ENCODE peak calls at places on chromosomes 11 and 22, in eight cellular contexts. One of them, this sample, is unnamed.

GRCh38 chr11:69718147-69718546 is 14.3 kb upstream of the FGF19 start:
- DNase-seq in fibroblast of villous mesenchyme: peak; percentile 30
- DNase-seq in GM04504: no peak
- DNase-seq in activated T-cell treated with anti-CD3 and anti-CD28 coated beads, Interleukin-2, amount 50 U/mL, for 24 hours: no peak
- DNase-seq in T47D: no peak
- DNase-seq in neural crest cell: peak; percentile 60
- DNase-seq in activated CD4-positive, alpha-beta memory T cell treated with anti-CD3 and anti-CD28 coated beads for 36 hours: peak; percentile 22
- DNase-seq in transverse colon: no peak
- DNase-seq in this sample: peak; percentile 80

GRCh38 chr22:17981497-17981896 is 42.9 kb downstream of the MICAL3 start:
- DNase-seq in fibroblast of villous mesenchyme: no peak
- DNase-seq in GM04504: no peak
- DNase-seq in activated T-cell treated with anti-CD3 and anti-CD28 coated beads, Interleukin-2, amount 50 U/mL, for 24 hours: no peak
- DNase-seq in T47D: no peak
- DNase-seq in neural crest cell: no peak
- DNase-seq in activated CD4-positive, alpha-beta memory T cell treated with anti-CD3 and anti-CD28 coated beads for 36 hours: no peak
- DNase-seq in transverse colon: no peak
- DNase-seq in this sample: no peak

GRCh38 chr11:118180300-118180703 is 3.9 kb upstream of the SCN2B start:
- DNase-seq in fibroblast of villous mesenchyme: no peak
- DNase-seq in GM04504: no peak
- DNase-seq in activated T-cell treated with anti-CD3 and anti-CD28 coated beads, Interleukin-2, amount 50 U/mL, for 24 hours: no peak
- DNase-seq in T47D: no peak
- DNase-seq in neural crest cell: peak; percentile 37
- DNase-seq in activated CD4-positive, alpha-beta memory T cell treated with anti-CD3 and anti-CD28 coated beads for 36 hours: no peak
- DNase-seq in transverse colon: peak; percentile 26
- DNase-seq in this sample: peak; percentile 58

GRCh38 chr22:38172016-38172431 is 9.6 kb downstream of the PLA2G6 start:
- DNase-seq in fibroblast of villous mesenchyme: no peak
- DNase-seq in GM04504: no peak
- DNase-seq in activated T-cell treated with anti-CD3 and anti-CD28 coated beads, Interleukin-2, amount 50 U/mL, for 24 hours: no peak
- DNase-seq in T47D: no peak
- DNase-seq in neural crest cell: no peak
- DNase-seq in activated CD4-positive, alpha-beta memory T cell treated with anti-CD3 and anti-CD28 coated beads for 36 hours: no peak
- DNase-seq in transverse colon: no peak
- DNase-seq in this sample: no peak

GRCh38 chr11:9493492-9493891 is 32.7 kb downstream of the ZNF143 start:
- DNase-seq in fibroblast of villous mesenchyme: peak; percentile 45
- DNase-seq in GM04504: no peak
- DNase-seq in activated T-cell treated with anti-CD3 and anti-CD28 coated beads, Interleukin-2, amount 50 U/mL, for 24 hours: no peak
- DNase-seq in T47D: no peak
- DNase-seq in neural crest cell: no peak
- DNase-seq in activated CD4-positive, alpha-beta memory T cell treated with anti-CD3 and anti-CD28 coated beads for 36 hours: no peak
- DNase-seq in transverse colon: no peak
- DNase-seq in this sample: no peak

GRCh38 chr11:19344661-19345518 is 104.1 kb upstream of the E2F8 start:
- DNase-seq in fibroblast of villous mesenchyme: peak; percentile 22
- DNase-seq in GM04504: no peak
- DNase-seq in activated T-cell treated with anti-CD3 and anti-CD28 coated beads, Interleukin-2, amount 50 U/mL, for 24 hours: no peak
- DNase-seq in T47D: peak; percentile 23
- DNase-seq in neural crest cell: peak; percentile 79
- DNase-seq in activated CD4-positive, alpha-beta memory T cell treated with anti-CD3 and anti-CD28 coated beads for 36 hours: no peak
- DNase-seq in transverse colon: peak; percentile 29
- DNase-seq in this sample: peak; percentile 28

GRCh38 chr11:119361056-119361787 is 14.7 kb upstream of the MFRP start:
- DNase-seq in fibroblast of villous mesenchyme: peak; percentile 81
- DNase-seq in GM04504: peak; percentile 33
- DNase-seq in activated T-cell treated with anti-CD3 and anti-CD28 coated beads, Interleukin-2, amount 50 U/mL, for 24 hours: peak; percentile 56
- DNase-seq in T47D: peak; percentile 73
- DNase-seq in neural crest cell: no peak
- DNase-seq in activated CD4-positive, alpha-beta memory T cell treated with anti-CD3 and anti-CD28 coated beads for 36 hours: peak; percentile 89
- DNase-seq in transverse colon: no peak
- DNase-seq in this sample: no peak

GRCh38 chr22:42560781-42561180 is 7.0 kb downstream of the SERHL2 start:
- DNase-seq in fibroblast of villous mesenchyme: no peak
- DNase-seq in GM04504: no peak
- DNase-seq in activated T-cell treated with anti-CD3 and anti-CD28 coated beads, Interleukin-2, amount 50 U/mL, for 24 hours: no peak
- DNase-seq in T47D: no peak
- DNase-seq in neural crest cell: no peak
- DNase-seq in activated CD4-positive, alpha-beta memory T cell treated with anti-CD3 and anti-CD28 coated beads for 36 hours: no peak
- DNase-seq in transverse colon: no peak
- DNase-seq in this sample: no peak

GRCh38 chr22:37225481-37225880 is 13.2 kb upstream of the SSTR3 start:
- DNase-seq in fibroblast of villous mesenchyme: no peak
- DNase-seq in GM04504: no peak
- DNase-seq in activated T-cell treated with anti-CD3 and anti-CD28 coated beads, Interleukin-2, amount 50 U/mL, for 24 hours: no peak
- DNase-seq in T47D: no peak
- DNase-seq in neural crest cell: no peak
- DNase-seq in activated CD4-positive, alpha-beta memory T cell treated with anti-CD3 and anti-CD28 coated beads for 36 hours: no peak
- DNase-seq in transverse colon: peak; percentile 35
- DNase-seq in this sample: no peak

GRCh38 chr11:32630844-32631243 is 47.2 kb downstream of the EIF3M start:
- DNase-seq in fibroblast of villous mesenchyme: no peak
- DNase-seq in GM04504: no peak
- DNase-seq in activated T-cell treated with anti-CD3 and anti-CD28 coated beads, Interleukin-2, amount 50 U/mL, for 24 hours: no peak
- DNase-seq in T47D: no peak
- DNase-seq in neural crest cell: no peak
- DNase-seq in activated CD4-positive, alpha-beta memory T cell treated with anti-CD3 and anti-CD28 coated beads for 36 hours: no peak
- DNase-seq in transverse colon: no peak
- DNase-seq in this sample: no peak

GRCh38 chr11:43988040-43988793 is 45.8 kb downstream of the C11orf96 start:
- DNase-seq in fibroblast of villous mesenchyme: peak; percentile 21
- DNase-seq in GM04504: no peak
- DNase-seq in activated T-cell treated with anti-CD3 and anti-CD28 coated beads, Interleukin-2, amount 50 U/mL, for 24 hours: no peak
- DNase-seq in T47D: no peak
- DNase-seq in neural crest cell: no peak
- DNase-seq in activated CD4-positive, alpha-beta memory T cell treated with anti-CD3 and anti-CD28 coated beads for 36 hours: no peak
- DNase-seq in transverse colon: no peak
- DNase-seq in this sample: no peak

GRCh38 chr11:11732116-11732515 is 109.7 kb upstream of the USP47 start:
- DNase-seq in fibroblast of villous mesenchyme: no peak
- DNase-seq in GM04504: no peak
- DNase-seq in activated T-cell treated with anti-CD3 and anti-CD28 coated beads, Interleukin-2, amount 50 U/mL, for 24 hours: no peak
- DNase-seq in T47D: no peak
- DNase-seq in neural crest cell: no peak
- DNase-seq in activated CD4-positive, alpha-beta memory T cell treated with anti-CD3 and anti-CD28 coated beads for 36 hours: no peak
- DNase-seq in transverse colon: no peak
- DNase-seq in this sample: no peak

GRCh38 chr11:114377612-114378267 is 22.6 kb downstream of the C11orf71 start:
- DNase-seq in fibroblast of villous mesenchyme: peak; percentile 43
- DNase-seq in GM04504: peak; percentile 93
- DNase-seq in activated T-cell treated with anti-CD3 and anti-CD28 coated beads, Interleukin-2, amount 50 U/mL, for 24 hours: no peak
- DNase-seq in T47D: no peak
- DNase-seq in neural crest cell: no peak
- DNase-seq in activated CD4-positive, alpha-beta memory T cell treated with anti-CD3 and anti-CD28 coated beads for 36 hours: no peak
- DNase-seq in transverse colon: no peak
- DNase-seq in this sample: peak; percentile 46

GRCh38 chr11:17267576-17267975 is 9.0 kb upstream of the NUCB2 start:
- DNase-seq in fibroblast of villous mesenchyme: peak; percentile 45
- DNase-seq in GM04504: no peak
- DNase-seq in activated T-cell treated with anti-CD3 and anti-CD28 coated beads, Interleukin-2, amount 50 U/mL, for 24 hours: no peak
- DNase-seq in T47D: no peak
- DNase-seq in neural crest cell: no peak
- DNase-seq in activated CD4-positive, alpha-beta memory T cell treated with anti-CD3 and anti-CD28 coated beads for 36 hours: peak; percentile 21
- DNase-seq in transverse colon: no peak
- DNase-seq in this sample: no peak

GRCh38 chr11:62048101-62048500 is 75.7 kb upstream of the INCENP start:
- DNase-seq in fibroblast of villous mesenchyme: peak; percentile 76
- DNase-seq in GM04504: no peak
- DNase-seq in activated T-cell treated with anti-CD3 and anti-CD28 coated beads, Interleukin-2, amount 50 U/mL, for 24 hours: no peak
- DNase-seq in T47D: no peak
- DNase-seq in neural crest cell: no peak
- DNase-seq in activated CD4-positive, alpha-beta memory T cell treated with anti-CD3 and anti-CD28 coated beads for 36 hours: no peak
- DNase-seq in transverse colon: no peak
- DNase-seq in this sample: no peak

GRCh38 chr11:10459029-10459970 is 4.2 kb downstream of the AMPD3 start:
- DNase-seq in fibroblast of villous mesenchyme: no peak
- DNase-seq in GM04504: no peak
- DNase-seq in activated T-cell treated with anti-CD3 and anti-CD28 coated beads, Interleukin-2, amount 50 U/mL, for 24 hours: peak; percentile 76
- DNase-seq in T47D: no peak
- DNase-seq in neural crest cell: no peak
- DNase-seq in activated CD4-positive, alpha-beta memory T cell treated with anti-CD3 and anti-CD28 coated beads for 36 hours: peak; percentile 80
- DNase-seq in transverse colon: no peak
- DNase-seq in this sample: no peak

GRCh38 chr11:6377902-6378694 is 12.2 kb upstream of the SMPD1 start:
- DNase-seq in fibroblast of villous mesenchyme: no peak
- DNase-seq in GM04504: no peak
- DNase-seq in activated T-cell treated with anti-CD3 and anti-CD28 coated beads, Interleukin-2, amount 50 U/mL, for 24 hours: no peak
- DNase-seq in T47D: no peak
- DNase-seq in neural crest cell: no peak
- DNase-seq in activated CD4-positive, alpha-beta memory T cell treated with anti-CD3 and anti-CD28 coated beads for 36 hours: no peak
- DNase-seq in transverse colon: no peak
- DNase-seq in this sample: no peak

GRCh38 chr11:63874511-63874910 is 35.6 kb downstream of the MARK2 start:
- DNase-seq in fibroblast of villous mesenchyme: peak; percentile 61
- DNase-seq in GM04504: no peak
- DNase-seq in activated T-cell treated with anti-CD3 and anti-CD28 coated beads, Interleukin-2, amount 50 U/mL, for 24 hours: no peak
- DNase-seq in T47D: no peak
- DNase-seq in neural crest cell: no peak
- DNase-seq in activated CD4-positive, alpha-beta memory T cell treated with anti-CD3 and anti-CD28 coated beads for 36 hours: no peak
- DNase-seq in transverse colon: no peak
- DNase-seq in this sample: no peak

GRCh38 chr11:83272627-83273026 is 13.5 kb downstream of the CCDC90B start:
- DNase-seq in fibroblast of villous mesenchyme: peak; percentile 58
- DNase-seq in GM04504: peak; percentile 48
- DNase-seq in activated T-cell treated with anti-CD3 and anti-CD28 coated beads, Interleukin-2, amount 50 U/mL, for 24 hours: no peak
- DNase-seq in T47D: no peak
- DNase-seq in neural crest cell: no peak
- DNase-seq in activated CD4-positive, alpha-beta memory T cell treated with anti-CD3 and anti-CD28 coated beads for 36 hours: no peak
- DNase-seq in transverse colon: no peak
- DNase-seq in this sample: no peak

GRCh38 chr11:69427906-69428880 is 53.3 kb upstream of the LINC01488 start:
- DNase-seq in fibroblast of villous mesenchyme: no peak
- DNase-seq in GM04504: no peak
- DNase-seq in activated T-cell treated with anti-CD3 and anti-CD28 coated beads, Interleukin-2, amount 50 U/mL, for 24 hours: no peak
- DNase-seq in T47D: no peak
- DNase-seq in neural crest cell: no peak
- DNase-seq in activated CD4-positive, alpha-beta memory T cell treated with anti-CD3 and anti-CD28 coated beads for 36 hours: no peak
- DNase-seq in transverse colon: no peak
- DNase-seq in this sample: no peak

GRCh38 chr11:16977136-16978020 is 36.8 kb downstream of the PLEKHA7 start:
- DNase-seq in fibroblast of villous mesenchyme: no peak
- DNase-seq in GM04504: no peak
- DNase-seq in activated T-cell treated with anti-CD3 and anti-CD28 coated beads, Interleukin-2, amount 50 U/mL, for 24 hours: no peak
- DNase-seq in T47D: no peak
- DNase-seq in neural crest cell: no peak
- DNase-seq in activated CD4-positive, alpha-beta memory T cell treated with anti-CD3 and anti-CD28 coated beads for 36 hours: no peak
- DNase-seq in transverse colon: peak; percentile 47
- DNase-seq in this sample: no peak

GRCh38 chr11:83044958-83045712 is 26.6 kb downstream of the RAB30 start:
- DNase-seq in fibroblast of villous mesenchyme: peak; percentile 87
- DNase-seq in GM04504: peak; percentile 54
- DNase-seq in activated T-cell treated with anti-CD3 and anti-CD28 coated beads, Interleukin-2, amount 50 U/mL, for 24 hours: no peak
- DNase-seq in T47D: no peak
- DNase-seq in neural crest cell: no peak
- DNase-seq in activated CD4-positive, alpha-beta memory T cell treated with anti-CD3 and anti-CD28 coated beads for 36 hours: no peak
- DNase-seq in transverse colon: no peak
- DNase-seq in this sample: no peak

GRCh38 chr22:42717197-42717967 is 3.3 kb downstream of the A4GALT start:
- DNase-seq in fibroblast of villous mesenchyme: peak; percentile 36
- DNase-seq in GM04504: no peak
- DNase-seq in activated T-cell treated with anti-CD3 and anti-CD28 coated beads, Interleukin-2, amount 50 U/mL, for 24 hours: no peak
- DNase-seq in T47D: no peak
- DNase-seq in neural crest cell: no peak
- DNase-seq in activated CD4-positive, alpha-beta memory T cell treated with anti-CD3 and anti-CD28 coated beads for 36 hours: no peak
- DNase-seq in transverse colon: no peak
- DNase-seq in this sample: peak; percentile 33

GRCh38 chr22:27796829-27797792 is 4.4 kb downstream of the MN1 start:
- DNase-seq in fibroblast of villous mesenchyme: no peak
- DNase-seq in GM04504: no peak
- DNase-seq in activated T-cell treated with anti-CD3 and anti-CD28 coated beads, Interleukin-2, amount 50 U/mL, for 24 hours: no peak
- DNase-seq in T47D: no peak
- DNase-seq in neural crest cell: peak; percentile 14
- DNase-seq in activated CD4-positive, alpha-beta memory T cell treated with anti-CD3 and anti-CD28 coated beads for 36 hours: no peak
- DNase-seq in transverse colon: no peak
- DNase-seq in this sample: no peak

GRCh38 chr11:99320769-99321290 is 300.1 kb downstream of the CNTN5 start:
- DNase-seq in fibroblast of villous mesenchyme: no peak
- DNase-seq in GM04504: no peak
- DNase-seq in activated T-cell treated with anti-CD3 and anti-CD28 coated beads, Interleukin-2, amount 50 U/mL, for 24 hours: no peak
- DNase-seq in T47D: no peak
- DNase-seq in neural crest cell: no peak
- DNase-seq in activated CD4-positive, alpha-beta memory T cell treated with anti-CD3 and anti-CD28 coated beads for 36 hours: no peak
- DNase-seq in transverse colon: no peak
- DNase-seq in this sample: no peak

GRCh38 chr11:75151346-75152047 is 590 bp downstream of the SLCO2B1 start:
- DNase-seq in fibroblast of villous mesenchyme: no peak
- DNase-seq in GM04504: no peak
- DNase-seq in activated T-cell treated with anti-CD3 and anti-CD28 coated beads, Interleukin-2, amount 50 U/mL, for 24 hours: no peak
- DNase-seq in T47D: no peak
- DNase-seq in neural crest cell: no peak
- DNase-seq in activated CD4-positive, alpha-beta memory T cell treated with anti-CD3 and anti-CD28 coated beads for 36 hours: no peak
- DNase-seq in transverse colon: peak; percentile 91
- DNase-seq in this sample: no peak

GRCh38 chr22:20803696-20804324 is 29.9 kb downstream of the SERPIND1 start:
- DNase-seq in fibroblast of villous mesenchyme: peak; percentile 50
- DNase-seq in GM04504: no peak
- DNase-seq in activated T-cell treated with anti-CD3 and anti-CD28 coated beads, Interleukin-2, amount 50 U/mL, for 24 hours: peak; percentile 50
- DNase-seq in T47D: peak; percentile 16
- DNase-seq in neural crest cell: peak; percentile 36
- DNase-seq in activated CD4-positive, alpha-beta memory T cell treated with anti-CD3 and anti-CD28 coated beads for 36 hours: peak; percentile 56
- DNase-seq in transverse colon: peak; percentile 35
- DNase-seq in this sample: no peak

GRCh38 chr11:46072172-46072964 is 48.9 kb downstream of the PHF21A start:
- DNase-seq in fibroblast of villous mesenchyme: peak; percentile 68
- DNase-seq in GM04504: no peak
- DNase-seq in activated T-cell treated with anti-CD3 and anti-CD28 coated beads, Interleukin-2, amount 50 U/mL, for 24 hours: no peak
- DNase-seq in T47D: no peak
- DNase-seq in neural crest cell: no peak
- DNase-seq in activated CD4-positive, alpha-beta memory T cell treated with anti-CD3 and anti-CD28 coated beads for 36 hours: no peak
- DNase-seq in transverse colon: no peak
- DNase-seq in this sample: no peak

GRCh38 chr11:62665630-62666258 is 632 bp downstream of the CSKMT start:
- DNase-seq in fibroblast of villous mesenchyme: peak; percentile 79
- DNase-seq in GM04504: no peak
- DNase-seq in activated T-cell treated with anti-CD3 and anti-CD28 coated beads, Interleukin-2, amount 50 U/mL, for 24 hours: peak; percentile 79
- DNase-seq in T47D: peak; percentile 44
- DNase-seq in neural crest cell: no peak
- DNase-seq in activated CD4-positive, alpha-beta memory T cell treated with anti-CD3 and anti-CD28 coated beads for 36 hours: peak; percentile 74
- DNase-seq in transverse colon: peak; percentile 54
- DNase-seq in this sample: no peak

GRCh38 chr11:130634981-130635473 is 186.6 kb downstream of the ADAMTS15 start:
- DNase-seq in fibroblast of villous mesenchyme: no peak
- DNase-seq in GM04504: peak; percentile 60
- DNase-seq in activated T-cell treated with anti-CD3 and anti-CD28 coated beads, Interleukin-2, amount 50 U/mL, for 24 hours: no peak
- DNase-seq in T47D: no peak
- DNase-seq in neural crest cell: no peak
- DNase-seq in activated CD4-positive, alpha-beta memory T cell treated with anti-CD3 and anti-CD28 coated beads for 36 hours: peak; percentile 40
- DNase-seq in transverse colon: no peak
- DNase-seq in this sample: no peak

GRCh38 chr11:99822846-99823565 is 802.3 kb downstream of the CNTN5 start:
- DNase-seq in fibroblast of villous mesenchyme: no peak
- DNase-seq in GM04504: no peak
- DNase-seq in activated T-cell treated with anti-CD3 and anti-CD28 coated beads, Interleukin-2, amount 50 U/mL, for 24 hours: no peak
- DNase-seq in T47D: no peak
- DNase-seq in neural crest cell: no peak
- DNase-seq in activated CD4-positive, alpha-beta memory T cell treated with anti-CD3 and anti-CD28 coated beads for 36 hours: no peak
- DNase-seq in transverse colon: no peak
- DNase-seq in this sample: no peak

GRCh38 chr11:46281374-46281831 is 3.9 kb downstream of the CREB3L1 start:
- DNase-seq in fibroblast of villous mesenchyme: peak; percentile 95
- DNase-seq in GM04504: no peak
- DNase-seq in activated T-cell treated with anti-CD3 and anti-CD28 coated beads, Interleukin-2, amount 50 U/mL, for 24 hours: no peak
- DNase-seq in T47D: no peak
- DNase-seq in neural crest cell: no peak
- DNase-seq in activated CD4-positive, alpha-beta memory T cell treated with anti-CD3 and anti-CD28 coated beads for 36 hours: no peak
- DNase-seq in transverse colon: peak; percentile 80
- DNase-seq in this sample: no peak

GRCh38 chr11:47514825-47515647 is 37.9 kb downstream of the CELF1 start:
- DNase-seq in fibroblast of villous mesenchyme: peak; percentile 81
- DNase-seq in GM04504: no peak
- DNase-seq in activated T-cell treated with anti-CD3 and anti-CD28 coated beads, Interleukin-2, amount 50 U/mL, for 24 hours: peak; percentile 54
- DNase-seq in T47D: no peak
- DNase-seq in neural crest cell: no peak
- DNase-seq in activated CD4-positive, alpha-beta memory T cell treated with anti-CD3 and anti-CD28 coated beads for 36 hours: peak; percentile 73
- DNase-seq in transverse colon: no peak
- DNase-seq in this sample: no peak

GRCh38 chr11:60345489-60345888 is 18.4 kb downstream of the MS4A6E start:
- DNase-seq in fibroblast of villous mesenchyme: no peak
- DNase-seq in GM04504: no peak
- DNase-seq in activated T-cell treated with anti-CD3 and anti-CD28 coated beads, Interleukin-2, amount 50 U/mL, for 24 hours: no peak
- DNase-seq in T47D: no peak
- DNase-seq in neural crest cell: peak; percentile 20
- DNase-seq in activated CD4-positive, alpha-beta memory T cell treated with anti-CD3 and anti-CD28 coated beads for 36 hours: peak; percentile 21
- DNase-seq in transverse colon: peak; percentile 37
- DNase-seq in this sample: peak; percentile 35